ENCODE peak calls at places on chromosomes 16 and 17, in ten cellular contexts. C is AG04449; A is stomach; X is epithelial cell of prostate; D is neural crest cell; B is CD4-positive, alpha-beta T cell; Y is A172; O is effector memory CD8-positive, alpha-beta T cell; V is left cardiac atrium; E is iris pigment epithelial cell. H is an unnamed sample.

GRCh38 chr17:28391401-28391800 is 14.6 kb downstream of the SLC46A1 start:
- DNase-seq in C (no peak), A (no peak), X (no peak), D (no peak), B (no peak), Y (no peak), O (no peak), V (no peak), E (no peak), H (no peak)

GRCh38 chr17:61369751-61370150 is 29.9 kb upstream of the TBX2 start:
- DNase-seq in C (no peak), A (no peak), X (no peak), D (no peak), B (no peak), Y (no peak), O (no peak), V (no peak), E (no peak), H (no peak)

GRCh38 chr17:6510321-6511023 is 45.9 kb downstream of the PITPNM3 start:
- DNase-seq in C (no peak), A (no peak), X (no peak), D (no peak), B (no peak), Y (peak; percentile 75), O (no peak), V (no peak), E (no peak), H (no peak)

GRCh38 chr17:17906418-17907215 is 65.6 kb downstream of the TOM1L2 start:
- DNase-seq in C (no peak), A (no peak), X (no peak), D (no peak), B (no peak), Y (no peak), O (no peak), V (no peak), E (no peak), H (no peak)

GRCh38 chr17:72122668-72123495 is 2.1 kb downstream of the SOX9 start:
- DNase-seq in C (no peak), A (peak; percentile 50), X (no peak), D (peak; percentile 45), B (no peak), Y (peak; percentile 25), O (no peak), V (no peak), E (peak; percentile 54), H (peak; percentile 38)

GRCh38 chr17:79027274-79027924 is 3.4 kb downstream of the C1QTNF1 start:
- DNase-seq in C (no peak), A (no peak), X (no peak), D (no peak), B (peak; percentile 6), Y (peak; percentile 71), O (no peak), V (no peak), E (no peak), H (peak; percentile 53)

GRCh38 chr17:39688475-39688835 is 598 bp upstream of the PGAP3 start:
- DNase-seq in C (no peak), A (no peak), X (no peak), D (no peak), B (no peak), Y (no peak), O (no peak), V (no peak), E (peak; percentile 25), H (no peak)

GRCh38 chr17:48310748-48311213 is 119.2 kb downstream of the SKAP1 start:
- DNase-seq in C (no peak), A (no peak), X (no peak), D (no peak), B (no peak), Y (no peak), O (no peak), V (no peak), E (no peak), H (no peak)

GRCh38 chr17:71084838-71085237 is 915.5 kb downstream of the KCNJ2 start:
- DNase-seq in C (no peak), A (no peak), X (no peak), D (no peak), B (no peak), Y (no peak), O (no peak), V (no peak), E (no peak), H (peak; percentile 6)

GRCh38 chr16:88619859-88620655 is 18.3 kb upstream of the IL17C start:
- DNase-seq in C (no peak), A (no peak), X (no peak), D (no peak), B (no peak), Y (no peak), O (peak; percentile 82), V (no peak), E (peak; percentile 93), H (no peak)

GRCh38 chr17:57565119-57565635 is 179.9 kb downstream of the CCDC182 start:
- DNase-seq in C (no peak), A (no peak), X (no peak), D (no peak), B (no peak), Y (no peak), O (no peak), V (no peak), E (no peak), H (no peak)

H was measured in BE2C.